ENCODE peak calls at places on chromosomes 5 and 9, in eight cellular contexts. U, O, P, J, E, R, B and A are unnamed samples.

GRCh38 chr9:13481274-13481673 is 201.8 kb upstream of the MPDZ start:
- DNase-seq in U (no peak), O (no peak), P (no peak), J (no peak), E (no peak), R (no peak), B (no peak), A (no peak)

GRCh38 chr9:95373069-95373681 is 55.7 kb upstream of the FANCC start:
- DNase-seq in U (no peak), O (no peak), P (no peak), J (no peak), E (no peak), R (no peak), B (peak; percentile 13), A (no peak)

GRCh38 chr5:128174951-128175350 is 91.4 kb downstream of the SLC12A2 start:
- DNase-seq in U (no peak), O (no peak), P (no peak), J (no peak), E (no peak), R (no peak), B (no peak), A (no peak)

GRCh38 chr9:124267271-124267807 is 9.6 kb downstream of the NEK6 start:
- DNase-seq in U (peak; percentile 46), O (no peak), P (no peak), J (no peak), E (no peak), R (no peak), B (no peak), A (peak; percentile 90)

GRCh38 chr9:98905015-98905414 is 38.7 kb upstream of the COL15A1 start:
- DNase-seq in U (no peak), O (no peak), P (no peak), J (no peak), E (no peak), R (no peak), B (no peak), A (no peak)

GRCh38 chr5:68265347-68265746 is 49.8 kb downstream of the PIK3R1 start:
- DNase-seq in U (no peak), O (no peak), P (no peak), J (no peak), E (no peak), R (no peak), B (no peak), A (no peak)

GRCh38 chr5:35339616-35340100 is 109.4 kb upstream of the PRLR start:
- DNase-seq in U (no peak), O (no peak), P (no peak), J (no peak), E (no peak), R (no peak), B (no peak), A (no peak)

GRCh38 chr5:178661836-178662540 is 35.1 kb upstream of the CLK4 start:
- DNase-seq in U (no peak), O (no peak), P (no peak), J (no peak), E (no peak), R (no peak), B (no peak), A (no peak)

GRCh38 chr9:113589890-113590289 is 126.4 kb downstream of the RGS3 start:
- DNase-seq in U (no peak), O (peak; percentile 43), P (no peak), J (no peak), E (no peak), R (no peak), B (peak; percentile 61), A (no peak)

GRCh38 chr9:91880378-91880972 is 69.6 kb downstream of the ROR2 start:
- DNase-seq in U (no peak), O (no peak), P (no peak), J (no peak), E (no peak), R (no peak), B (no peak), A (no peak)

GRCh38 chr9:38094165-38094564 is 25.1 kb upstream of the SHB start:
- DNase-seq in U (no peak), O (no peak), P (no peak), J (no peak), E (no peak), R (no peak), B (no peak), A (no peak)

GRCh38 chr5:176943816-176944215 is 44.7 kb upstream of the HK3 start:
- DNase-seq in U (no peak), O (peak; percentile 16), P (no peak), J (no peak), E (no peak), R (no peak), B (no peak), A (no peak)

GRCh38 chr5:1312993-1313833 is 18.3 kb upstream of the TERT start:
- DNase-seq in U (no peak), O (no peak), P (peak; percentile 73), J (peak; percentile 98), E (no peak), R (no peak), B (no peak), A (no peak)

GRCh38 chr9:135530146-135530545 is 8.9 kb downstream of the LCN1 start:
- DNase-seq in U (no peak), O (no peak), P (no peak), J (no peak), E (no peak), R (no peak), B (no peak), A (no peak)

GRCh38 chr5:148145916-148146315 is 22.4 kb upstream of the SPINK14 start:
- DNase-seq in U (no peak), O (no peak), P (no peak), J (no peak), E (no peak), R (no peak), B (no peak), A (peak; percentile 62)

GRCh38 chr5:119274024-119274766 is 81.6 kb upstream of the TNFAIP8 start:
- DNase-seq in U (no peak), O (no peak), P (no peak), J (no peak), E (no peak), R (no peak), B (no peak), A (no peak)